ENCODE peak calls at places on chromosomes 5 and 9, in nine cellular contexts. Y, M, Z, K, J, Q, R, P and I are unnamed samples.

GRCh38 chr5:135642179-135642505 is 63.4 kb upstream of the CXCL14 start:
- DNase-seq in Y (no peak), M (no peak), Z (no peak), K (no peak), J (no peak), Q (no peak), R (no peak), P (no peak), I (no peak)

GRCh38 chr5:15106530-15107283 is 235.1 kb upstream of the ANKH start:
- DNase-seq in Y (no peak), M (no peak), Z (no peak), K (no peak), J (no peak), Q (no peak), R (no peak), P (no peak), I (no peak)

GRCh38 chr5:158943057-158943456 is 156.7 kb downstream of the EBF1 start:
- DNase-seq in Y (no peak), M (no peak), Z (no peak), K (no peak), J (no peak), Q (no peak), R (no peak), P (peak; percentile 36), I (no peak)

GRCh38 chr5:175659546-175660248 is 1.8 kb downstream of the HRH2 start:
- DNase-seq in Y (no peak), M (no peak), Z (no peak), K (no peak), J (no peak), Q (no peak), R (no peak), P (no peak), I (no peak)

GRCh38 chr9:126051446-126052130 is 275.0 kb upstream of the MVB12B start:
- DNase-seq in Y (no peak), M (no peak), Z (no peak), K (no peak), J (no peak), Q (no peak), R (no peak), P (no peak), I (no peak)

GRCh38 chr5:91820874-91821273 is 437.8 kb upstream of the ARRDC3 start:
- DNase-seq in Y (no peak), M (no peak), Z (no peak), K (no peak), J (no peak), Q (no peak), R (no peak), P (no peak), I (no peak)

GRCh38 chr9:19703702-19704101 is 85.1 kb downstream of the SLC24A2 start:
- DNase-seq in Y (no peak), M (no peak), Z (no peak), K (no peak), J (no peak), Q (no peak), R (no peak), P (no peak), I (no peak)

GRCh38 chr5:170571331-170571731 is 67.5 kb downstream of the KCNIP1 start:
- DNase-seq in Y (no peak), M (no peak), Z (no peak), K (no peak), J (no peak), Q (no peak), R (no peak), P (peak; percentile 7), I (no peak)